ENCODE peak calls at places on chromosomes 1 and 21, in nine cellular contexts. Q is fibroblast of lung, Z is neural crest cell, G is nephron progenitor cell, R is DND-41, V is cardiac fibroblast, N is bronchial epithelial cell, S is MCF 10A, P is fibroblast of pulmonary artery. K is an unnamed sample.
A peak's percentile ranks its signal among the peaks of the same experiment; 100 is the strongest.

GRCh38 chr1:1963570-1963969 is 40.0 kb downstream of the CFAP74 start:
- DNase-seq in Q (no peak), Z (no peak), G (no peak), R (no peak), V (no peak), N (no peak), S (no peak), P (no peak), K (no peak)

GRCh38 chr1:221688488-221688843 is 53.4 kb downstream of the DUSP10 start:
- DNase-seq in Q (no peak), Z (no peak), G (no peak), R (no peak), V (no peak), N (no peak), S (no peak), P (no peak), K (no peak)

GRCh38 chr1:202235856-202236837 is 42.5 kb downstream of the LGR6 start:
- DNase-seq in Q (peak; percentile 98), Z (peak; percentile 87), G (peak; percentile 80), R (peak; percentile 78), V (peak; percentile 94), N (peak; percentile 91), S (peak; percentile 97), P (peak; percentile 90), K (peak; percentile 95)

GRCh38 chr1:35914706-35915105 is 16.2 kb upstream of the AGO3 start:
- DNase-seq in Q (no peak), Z (no peak), G (no peak), R (no peak), V (no peak), N (no peak), S (no peak), P (no peak), K (no peak)

GRCh38 chr21:40186036-40186435 is 318.8 kb downstream of the PCP4 start:
- DNase-seq in Q (peak; percentile 81), Z (no peak), G (no peak), R (no peak), V (no peak), N (no peak), S (no peak), P (no peak), K (no peak)

GRCh38 chr1:20033396-20033795 is 36.6 kb upstream of the PLA2G5 start:
- DNase-seq in Q (no peak), Z (no peak), G (no peak), R (no peak), V (no peak), N (no peak), S (no peak), P (no peak), K (no peak)

GRCh38 chr21:46455575-46456385 is 2.9 kb upstream of the DIP2A start:
- DNase-seq in Q (peak; percentile 85), Z (no peak), G (no peak), R (no peak), V (peak; percentile 85), N (peak; percentile 82), S (peak; percentile 38), P (peak; percentile 93), K (no peak)

GRCh38 chr21:37071561-37072238 is 1.2 kb downstream of the PIGP start:
- DNase-seq in Q (peak; percentile 77), Z (no peak), G (no peak), R (peak; percentile 29), V (peak; percentile 87), N (peak; percentile 63), S (peak; percentile 77), P (peak; percentile 86), K (no peak)

GRCh38 chr1:160025314-160025713 is 6.5 kb downstream of the PIGM start:
- DNase-seq in Q (no peak), Z (no peak), G (no peak), R (no peak), V (no peak), N (no peak), S (no peak), P (no peak), K (no peak)

GRCh38 chr1:201061049-201061448 is 37.5 kb upstream of the KIF21B start:
- DNase-seq in Q (no peak), Z (no peak), G (no peak), R (no peak), V (no peak), N (no peak), S (no peak), P (no peak), K (no peak)

GRCh38 chr1:181919729-181919991 is 141.9 kb downstream of the ZNF648 start:
- DNase-seq in Q (no peak), Z (no peak), G (no peak), R (no peak), V (no peak), N (no peak), S (no peak), P (no peak), K (no peak)
- TF ChIP-seq CTCF in Q (no peak), Z (no peak), G (no peak), R (no peak), V (no peak), N (no peak), S (no peak), P (no peak), K (no peak)

DNA sequence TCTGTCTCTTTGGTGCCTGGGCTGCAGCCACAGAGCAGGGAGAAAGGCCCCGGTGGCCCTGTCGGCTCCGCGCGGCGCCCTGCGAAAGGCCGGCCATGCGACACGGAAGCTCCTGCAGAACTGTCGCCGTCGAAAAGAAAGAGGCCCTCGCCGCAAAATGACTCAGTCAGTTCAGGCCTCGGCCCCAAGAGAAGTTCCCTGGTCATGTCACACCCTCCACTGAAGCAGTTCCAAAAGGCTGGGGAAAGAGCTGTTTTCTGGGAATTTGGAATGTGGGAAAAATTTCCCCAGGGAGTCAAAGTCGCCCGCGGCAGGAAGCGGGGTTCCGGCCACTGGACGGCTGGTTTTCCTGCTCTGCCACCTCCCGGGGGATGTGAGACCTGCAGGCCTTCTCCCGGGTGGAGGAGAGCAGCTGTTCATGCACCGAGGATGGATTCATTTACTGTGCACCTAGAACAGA is 115.8 kb upstream of the ZNF678 start:
- DNase-seq in Q (peak; percentile 19), Z (peak; percentile 28), G (peak; percentile 28), R (no peak), V (peak; percentile 45), N (no peak), S (no peak), P (peak; percentile 51), K (no peak)
- TF ChIP-seq CTCF in Q (peak; percentile 53), Z (peak; percentile 58), G (peak; percentile 25), R (no peak), V (peak; percentile 78), N (peak; percentile 52), S (no peak), P (peak; percentile 57), K (peak; percentile 44)

GRCh38 chr1:24693827-24694379 is 50.8 kb downstream of the SRRM1 start:
- DNase-seq in Q (no peak), Z (no peak), G (no peak), R (no peak), V (no peak), N (no peak), S (no peak), P (no peak), K (no peak)
- TF ChIP-seq CTCF in Q (no peak), Z (no peak), G (no peak), R (no peak), V (no peak), N (no peak), S (no peak), P (no peak), K (no peak)

DNA sequence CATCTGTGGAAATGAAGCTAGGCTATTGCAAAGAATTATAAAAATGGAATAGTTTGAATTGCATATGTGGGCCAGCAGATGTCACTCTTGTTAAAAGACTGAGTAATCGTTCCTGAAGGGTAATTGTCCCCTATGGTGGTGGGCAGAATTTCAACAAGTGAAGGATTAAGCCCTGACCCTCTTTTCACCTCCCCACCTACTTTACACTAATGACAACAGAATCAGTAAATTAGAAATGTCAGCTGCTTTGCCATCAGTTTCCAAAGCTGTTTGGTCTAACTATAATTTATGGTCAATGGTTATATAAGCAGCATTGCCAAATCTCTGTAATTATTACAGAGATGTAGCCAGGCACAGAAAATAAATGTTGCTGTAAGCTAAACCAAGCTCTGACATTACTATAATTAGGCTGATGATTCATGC is 898.6 kb downstream of the AMY1C start:
- DNase-seq in Q (no peak), Z (peak; percentile 3), G (no peak), R (no peak), V (peak; percentile 4), N (peak; percentile 6), S (peak; percentile 41), P (peak; percentile 2), K (no peak)
- TF ChIP-seq CTCF in Q (no peak), Z (peak; percentile 75), G (peak; percentile 52), R (peak; percentile 68), V (no peak), N (peak; percentile 46), S (peak; percentile 45), P (peak; percentile 26), K (peak; percentile 79)

GRCh38 chr1:31065310-31066217 is at the start of gene PUM1:
- DNase-seq in Q (peak; percentile 97), Z (peak; percentile 99), G (peak; percentile 99), R (peak; percentile 99), V (peak; percentile 98), N (peak; percentile 95), S (peak; percentile 99), P (peak; percentile 98), K (peak; percentile 100)
- TF ChIP-seq CTCF in Q (no peak), Z (no peak), G (no peak), R (no peak), V (no peak), N (no peak), S (no peak), P (no peak), K (no peak)

DNA sequence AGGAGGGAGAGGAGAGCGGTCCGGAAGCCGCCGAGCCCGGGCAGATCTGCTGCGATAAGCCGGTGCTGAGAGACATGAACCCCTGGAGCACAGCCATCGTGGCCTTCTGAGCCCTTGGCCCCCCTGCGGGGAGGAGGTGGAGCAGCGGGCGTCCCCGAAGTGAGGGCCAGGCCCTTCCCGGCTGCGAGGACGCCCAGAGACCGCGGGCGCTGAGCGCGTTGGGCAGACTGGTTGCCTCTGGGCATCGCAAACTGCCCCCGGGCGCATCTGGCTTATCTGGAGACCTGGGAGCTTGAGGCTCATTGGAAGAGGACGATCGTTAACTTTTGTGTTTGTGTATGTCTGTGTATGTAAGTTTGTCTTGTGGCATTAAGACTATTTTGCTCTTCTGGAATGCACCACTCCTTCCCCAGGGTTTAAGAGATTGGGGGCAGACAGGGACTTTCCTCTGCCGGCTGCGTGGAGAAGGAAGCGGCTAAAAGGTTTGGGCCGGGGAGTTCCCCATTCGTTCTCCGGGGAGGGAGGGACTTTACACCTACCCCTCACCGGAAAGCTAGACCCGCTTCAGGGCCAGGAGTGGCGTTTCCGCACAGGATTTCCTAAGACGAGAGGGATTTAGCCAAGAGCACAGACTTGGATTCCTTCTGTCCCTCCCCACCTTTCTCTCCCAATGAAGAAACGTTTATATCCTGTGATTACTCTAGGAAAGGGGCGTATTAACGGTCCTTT is 1.4 kb downstream of the IER5 start:
- DNase-seq in Q (peak; percentile 63), Z (peak; percentile 54), G (peak; percentile 63), R (peak; percentile 76), V (peak; percentile 78), N (peak; percentile 76), S (peak; percentile 97), P (peak; percentile 86), K (peak; percentile 63)
- TF ChIP-seq CTCF in Q (no peak), Z (peak; percentile 11), G (no peak), R (peak; percentile 22), V (no peak), N (peak; percentile 15), S (no peak), P (no peak), K (no peak)

K was measured in RWPE2.